ENCODE peak calls at places on chromosomes 4 and X, in eight cellular contexts. C, I, J, A, S, U, X and R are unnamed samples.

GRCh38 chrX:65720580-65720979 is 53.1 kb downstream of the MSN start:
- DNase-seq in C (no peak), I (no peak), J (no peak), A (peak), S (no peak), U (no peak), X (no peak), R (no peak)

GRCh38 chr4:52269761-52270160 is 218.7 kb downstream of the SPATA18 start:
- DNase-seq in C (no peak), I (no peak), J (no peak), A (no peak), S (no peak), U (no peak), X (no peak), R (no peak)

GRCh38 chr4:1403591-1404572 is 2.4 kb downstream of the NKX1-1 start:
- DNase-seq in C (no peak), I (no peak), J (no peak), A (no peak), S (no peak), U (no peak), X (no peak), R (peak)

GRCh38 chr4:151227731-151228130 is 49.2 kb upstream of the PRSS48 start:
- DNase-seq in C (peak), I (peak), J (peak), A (peak), S (no peak), U (peak), X (peak), R (no peak)

GRCh38 chrX:56729152-56729557 is at the start of gene NBDY:
- DNase-seq in C (peak), I (peak), J (peak), A (peak), S (no peak), U (peak), X (peak), R (peak)

GRCh38 chrX:39848900-39849299 is 248.9 kb downstream of the BCOR start:
- DNase-seq in C (peak), I (no peak), J (no peak), A (peak), S (no peak), U (peak), X (peak), R (no peak)

GRCh38 chr4:88616275-88616996 is 24.2 kb downstream of the HERC3 start:
- DNase-seq in C (peak), I (no peak), J (peak), A (no peak), S (no peak), U (peak), X (peak), R (no peak)

GRCh38 chr4:147479376-147479775 is 1.5 kb upstream of the EDNRA start:
- DNase-seq in C (peak), I (no peak), J (no peak), A (no peak), S (no peak), U (no peak), X (no peak), R (no peak)

GRCh38 chr4:188647820-188648380 is 508.7 kb downstream of the TRIML1 start:
- DNase-seq in C (no peak), I (no peak), J (peak), A (no peak), S (no peak), U (no peak), X (no peak), R (no peak)

GRCh38 chr4:11650801-11651596 is 222.3 kb upstream of the HS3ST1 start:
- DNase-seq in C (peak), I (no peak), J (peak), A (no peak), S (no peak), U (peak), X (peak), R (peak)
- TF ChIP-seq CTCF in C (no peak), I (no peak), J (no peak), A (no peak), S (no peak), U (no peak), X (no peak), R (no peak)

DNA sequence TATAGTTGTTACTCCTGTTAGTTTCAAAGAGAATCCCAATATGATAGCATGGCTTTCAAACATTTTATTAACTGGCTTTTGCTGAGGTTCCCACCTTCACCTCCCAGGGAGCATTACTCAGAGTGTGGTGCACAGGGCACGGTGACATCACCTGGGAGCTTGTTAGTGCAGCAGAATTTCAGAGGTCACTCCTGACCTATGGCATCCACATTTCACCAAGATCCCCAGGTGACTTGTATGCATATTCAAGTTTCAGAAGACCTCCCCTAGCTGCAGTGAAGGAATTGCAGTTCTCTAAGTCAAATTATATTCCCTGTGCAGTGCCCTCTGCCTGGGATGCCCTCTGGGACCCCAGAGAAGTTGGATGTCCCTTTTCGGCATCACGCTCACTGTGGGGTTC is 29.7 kb upstream of the LNX1 start:
- DNase-seq in C (no peak), I (no peak), J (no peak), A (no peak), S (no peak), U (no peak), X (no peak), R (no peak)
- TF ChIP-seq CTCF in C (peak), I (no peak), J (no peak), A (no peak), S (no peak), U (no peak), X (peak), R (no peak)

GRCh38 chr4:8393593-8394038 is 46.9 kb downstream of the ACOX3 start:
- DNase-seq in C (peak), I (peak), J (peak), A (peak), S (no peak), U (peak), X (peak), R (no peak)
- TF ChIP-seq CTCF in C (peak), I (no peak), J (peak), A (no peak), S (no peak), U (peak), X (peak), R (no peak)

GRCh38 chr4:78059524-78059889 is 2.4 kb downstream of the FRAS1 start:
- DNase-seq in C (peak), I (peak), J (peak), A (peak), S (no peak), U (peak), X (peak), R (peak)
- TF ChIP-seq CTCF in C (peak), I (peak), J (peak), A (no peak), S (peak), U (peak), X (peak), R (peak)

GRCh38 chrX:101410461-101410860 is 2.4 kb downstream of the HNRNPH2 start:
- DNase-seq in C (no peak), I (no peak), J (peak), A (no peak), S (no peak), U (no peak), X (no peak), R (no peak)

GRCh38 chrX:101407167-101407747 is 468 bp downstream of the GLA start:
- DNase-seq in C (no peak), I (no peak), J (no peak), A (no peak), S (no peak), U (no peak), X (no peak), R (no peak)

GRCh38 chrX:101409043-101409442 is 1.0 kb downstream of the HNRNPH2 start:
- DNase-seq in C (no peak), I (no peak), J (no peak), A (no peak), S (no peak), U (no peak), X (peak), R (no peak)

GRCh38 chrX:101407748-101408529 is at the start of the genes GLA and HNRNPH2:
- DNase-seq in C (peak), I (peak), J (peak), A (peak), S (no peak), U (peak), X (peak), R (peak)

GRCh38 chrX:101408530-101408836 is 461 bp downstream of the HNRNPH2 start:
- DNase-seq in C (no peak), I (no peak), J (no peak), A (no peak), S (no peak), U (no peak), X (no peak), R (no peak)
- TF ChIP-seq CTCF in C (no peak), I (peak), J (peak), A (no peak), S (no peak), U (peak), X (no peak), R (no peak)

GRCh38 chrX:70062961-70063550 is 799 bp downstream of the OTUD6A start:
- DNase-seq in C (no peak), I (no peak), J (no peak), A (no peak), S (no peak), U (no peak), X (no peak), R (no peak)

GRCh38 chrX:70062076-70062475 is at the start of gene OTUD6A:
- DNase-seq in C (no peak), I (no peak), J (no peak), A (no peak), S (no peak), U (no peak), X (no peak), R (no peak)

DNA sequence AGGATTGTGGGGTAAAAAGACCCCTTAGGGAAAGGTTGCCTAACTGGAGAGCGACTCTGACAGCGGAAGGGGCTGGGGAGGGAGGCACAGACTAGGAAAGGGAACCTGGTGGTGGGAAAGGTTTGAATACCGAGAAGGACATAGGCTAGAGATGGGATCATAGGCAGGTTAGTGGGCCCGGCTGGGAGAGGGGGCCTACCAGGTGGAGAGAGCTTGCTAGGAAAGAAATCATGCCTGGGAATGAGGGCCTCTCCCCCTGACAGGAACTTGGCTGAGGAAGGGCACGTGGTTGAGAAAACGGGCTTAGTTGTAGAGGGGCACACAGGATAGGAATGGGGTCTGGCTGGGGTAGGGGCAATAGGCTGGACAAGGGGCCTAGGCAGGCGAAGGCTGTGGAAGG is 4.4 kb downstream of the OTUD6A start:
- DNase-seq in C (no peak), I (no peak), J (no peak), A (no peak), S (no peak), U (no peak), X (no peak), R (no peak)
- TF ChIP-seq CTCF in C (no peak), I (no peak), J (no peak), A (no peak), S (no peak), U (no peak), X (no peak), R (no peak)

GRCh38 chrX:16665089-16665488 is 15.1 kb downstream of the S100G start:
- DNase-seq in C (peak), I (no peak), J (no peak), A (no peak), S (no peak), U (peak), X (peak), R (no peak)

GRCh38 chrX:16666541-16666940 is 16.6 kb downstream of the S100G start:
- DNase-seq in C (no peak), I (no peak), J (no peak), A (no peak), S (no peak), U (peak), X (peak), R (no peak)

GRCh38 chrX:16664059-16664458 is 14.1 kb downstream of the S100G start:
- DNase-seq in C (peak), I (no peak), J (no peak), A (no peak), S (no peak), U (peak), X (peak), R (no peak)

GRCh38 chrX:16662402-16662801 is 12.4 kb downstream of the S100G start:
- DNase-seq in C (no peak), I (no peak), J (no peak), A (no peak), S (no peak), U (no peak), X (no peak), R (no peak)

DNA sequence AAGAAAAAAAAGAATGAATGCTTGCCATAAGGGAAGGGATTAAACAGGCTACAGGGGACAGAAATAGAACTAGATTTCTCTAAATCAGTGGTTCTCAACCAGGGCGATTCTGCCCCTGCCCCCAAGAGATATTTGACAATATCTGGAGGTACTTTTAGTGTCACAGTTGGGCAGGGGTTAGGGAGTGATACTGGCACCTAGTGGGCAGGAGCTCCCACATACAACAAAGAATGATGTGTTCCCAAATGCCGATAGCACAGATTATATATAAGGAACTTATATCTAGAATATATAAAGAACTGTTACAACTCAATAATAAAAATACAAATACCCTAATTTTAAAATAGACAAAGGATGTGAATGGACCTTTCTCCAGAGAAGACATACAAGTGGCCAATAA is 14.7 kb downstream of the S100G start:
- DNase-seq in C (no peak), I (no peak), J (no peak), A (no peak), S (no peak), U (no peak), X (no peak), R (no peak)
- TF ChIP-seq CTCF in C (no peak), I (no peak), J (no peak), A (no peak), S (no peak), U (no peak), X (peak), R (no peak)

GRCh38 chrX:69063486-69063885 is 101.8 kb downstream of the PJA1 start:
- DNase-seq in C (no peak), I (no peak), J (no peak), A (no peak), S (no peak), U (no peak), X (no peak), R (no peak)

GRCh38 chrX:69066021-69066757 is 99.1 kb downstream of the PJA1 start:
- DNase-seq in C (no peak), I (peak), J (no peak), A (no peak), S (no peak), U (no peak), X (no peak), R (no peak)

GRCh38 chrX:69062493-69062892 is 102.8 kb downstream of the PJA1 start:
- DNase-seq in C (no peak), I (no peak), J (no peak), A (no peak), S (no peak), U (no peak), X (no peak), R (no peak)

GRCh38 chrX:69065451-69065850 is 99.8 kb downstream of the PJA1 start:
- DNase-seq in C (no peak), I (no peak), J (peak), A (no peak), S (no peak), U (peak), X (peak), R (no peak)

DNA sequence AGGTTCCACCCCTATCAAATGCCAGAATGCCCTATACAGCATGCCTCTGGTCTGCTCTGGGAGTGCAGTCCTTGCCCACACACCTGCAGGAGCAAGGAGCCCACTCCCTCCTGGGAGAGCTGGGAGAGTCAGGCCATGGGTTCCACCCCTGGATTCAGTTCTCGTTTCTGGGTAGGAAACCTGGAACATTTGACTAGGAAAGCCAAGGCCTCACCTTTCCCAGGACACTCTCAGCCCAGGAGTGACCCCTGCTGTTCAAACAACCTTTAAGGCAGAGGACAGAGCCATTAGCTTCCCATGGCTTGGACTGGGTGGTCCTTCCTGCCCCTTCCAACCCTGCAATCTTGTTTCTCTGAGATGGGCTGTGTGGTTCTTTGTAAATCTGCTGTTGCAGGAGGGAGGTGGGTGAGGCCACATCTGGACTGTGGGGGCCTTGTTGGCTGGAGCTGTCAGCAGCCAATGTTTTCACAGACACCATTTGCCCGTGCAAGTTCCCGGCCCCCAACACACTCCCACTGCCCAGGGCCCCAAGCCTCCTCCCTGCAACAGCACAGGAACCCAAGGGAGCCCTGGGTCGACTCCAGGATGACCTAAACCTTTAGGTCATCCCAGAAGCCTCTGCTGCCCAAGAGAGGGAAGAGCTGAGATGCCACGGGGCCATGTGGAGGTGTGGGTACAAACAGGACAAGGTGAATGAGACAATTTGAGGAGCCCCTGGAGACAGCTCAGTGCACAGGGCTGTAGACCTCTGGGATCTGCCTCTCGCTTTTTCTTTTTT is 104.4 kb downstream of the PJA1 start:
- DNase-seq in C (peak), I (peak), J (peak), A (peak), S (peak), U (peak), X (peak), R (peak)
- TF ChIP-seq CTCF in C (peak), I (no peak), J (peak), A (peak), S (no peak), U (peak), X (peak), R (peak)